ENCODE peak calls at places on chromosome 5, in ten cellular contexts. C, R, N, Z, P, Q, B, M, X and D are unnamed samples.

GRCh38 chr5:178068293-178068692 is 45.0 kb upstream of the N4BP3 start:
- DNase-seq in C (no peak), Q (no peak), P (no peak), Z (peak), R (no peak), M (no peak), X (no peak), B (no peak), N (no peak), D (no peak)

GRCh38 chr5:38645508-38645907 is 89.1 kb upstream of the LIFR start:
- DNase-seq in B (peak), Q (no peak), N (peak), C (peak), X (no peak), Z (no peak), P (no peak), R (no peak), M (no peak), D (no peak)

GRCh38 chr5:137627293-137627692 is 108.6 kb downstream of the KLHL3 start:
- DNase-seq in Q (no peak), C (no peak), P (no peak), Z (peak), B (no peak), N (no peak), M (no peak), X (no peak), R (no peak), D (peak)

GRCh38 chr5:169534311-169534880 is 49.2 kb upstream of the SPDL1 start:
- DNase-seq in Z (no peak), M (no peak), N (no peak), P (no peak), B (no peak), Q (no peak), C (no peak), R (no peak), X (no peak), D (no peak)

GRCh38 chr5:75614165-75614564 is 2.9 kb downstream of the ANKDD1B start:
- DNase-seq in Q (no peak), B (no peak), C (no peak), X (no peak), Z (no peak), P (no peak), R (no peak), N (no peak), M (no peak), D (no peak)

GRCh38 chr5:106843812-106844416 is 826.8 kb downstream of the EFNA5 start:
- DNase-seq in M (no peak), C (no peak), X (no peak), B (no peak), R (no peak), N (no peak), P (no peak), Q (no peak), Z (no peak), D (peak)

GRCh38 chr5:11468334-11469039 is 435.8 kb downstream of the CTNND2 start:
- DNase-seq in P (no peak), M (no peak), R (no peak), B (no peak), X (no peak), C (no peak), Q (peak), N (no peak), Z (no peak), D (peak)

GRCh38 chr5:139565411-139566305 is 4.5 kb downstream of the UBE2D2 start:
- DNase-seq in P (peak), Q (no peak), C (no peak), M (no peak), R (peak), B (no peak), X (no peak), N (no peak), Z (no peak), D (no peak)

GRCh38 chr5:168537176-168537575 is 8.1 kb downstream of the FBLL1 start:
- DNase-seq in Z (no peak), X (no peak), M (no peak), P (no peak), C (no peak), B (no peak), N (no peak), R (no peak), Q (no peak), D (no peak)

GRCh38 chr5:169064093-169064492 is 236.8 kb downstream of the SLIT3 start:
- DNase-seq in Z (no peak), P (no peak), C (no peak), M (no peak), Q (peak), B (no peak), R (no peak), N (no peak), X (no peak), D (peak)

GRCh38 chr5:172370648-172371248 is 83.6 kb downstream of the SH3PXD2B start:
- DNase-seq in R (peak), Q (peak), N (no peak), C (no peak), B (no peak), Z (no peak), X (no peak), P (no peak), M (no peak), D (peak)

GRCh38 chr5:113250341-113250953 is 184.3 kb downstream of the TSSK1B start:
- DNase-seq in M (no peak), Q (no peak), C (peak), N (peak), Z (no peak), R (no peak), P (no peak), B (no peak), X (no peak), D (no peak)

GRCh38 chr5:167764650-167765289 is 526.7 kb upstream of the WWC1 start:
- DNase-seq in N (no peak), P (no peak), Z (no peak), X (no peak), R (no peak), Q (peak), C (no peak), M (no peak), B (no peak), D (no peak)

GRCh38 chr5:72138943-72139467 is 31.7 kb downstream of the MAP1B start:
- DNase-seq in Z (no peak), P (no peak), B (no peak), Q (peak), N (no peak), C (no peak), X (no peak), R (peak), M (no peak), D (peak)

GRCh38 chr5:56011835-56012234 is 17.1 kb upstream of the IL6ST start:
- DNase-seq in X (no peak), N (no peak), Q (peak), R (peak), M (no peak), P (no peak), B (no peak), Z (no peak), C (no peak), D (peak)

GRCh38 chr5:126449751-126450271 is 26.6 kb downstream of the GRAMD2B start:
- DNase-seq in P (no peak), C (no peak), M (no peak), N (no peak), Z (no peak), B (no peak), R (peak), X (no peak), Q (peak), D (peak)

GRCh38 chr5:82332064-82332855 is 54.1 kb upstream of the RPS23 start:
- DNase-seq in Q (no peak), C (no peak), R (no peak), P (no peak), B (no peak), Z (no peak), M (no peak), X (no peak), N (no peak), D (no peak)

GRCh38 chr5:67620386-67621039 is 423.9 kb upstream of the CD180 start:
- DNase-seq in N (no peak), R (no peak), C (no peak), B (no peak), M (no peak), Q (no peak), Z (no peak), X (no peak), P (no peak), D (no peak)

GRCh38 chr5:157020508-157021213 is 38.3 kb downstream of the HAVCR1 start:
- DNase-seq in R (no peak), N (no peak), C (peak), B (no peak), X (no peak), M (no peak), Q (no peak), P (no peak), Z (no peak), D (no peak)

GRCh38 chr5:178143901-178144300 is 9.8 kb downstream of the NHP2 start:
- DNase-seq in C (peak), N (peak), X (no peak), Z (no peak), R (no peak), Q (no peak), M (no peak), P (no peak), B (no peak), D (no peak)

GRCh38 chr5:160250826-160251225 is 21.5 kb downstream of the FABP6 start:
- DNase-seq in P (no peak), N (no peak), Z (no peak), X (no peak), C (no peak), M (no peak), Q (no peak), B (no peak), R (no peak), D (no peak)

GRCh38 chr5:72415926-72416325 is 91.3 kb downstream of the ZNF366 start:
- DNase-seq in X (no peak), C (no peak), R (no peak), Q (no peak), M (no peak), B (no peak), N (no peak), P (no peak), Z (no peak), D (no peak)

GRCh38 chr5:138660051-138660572 is 84.9 kb upstream of the HSPA9 start:
- DNase-seq in R (no peak), N (no peak), B (no peak), X (no peak), Z (no peak), P (no peak), M (no peak), Q (no peak), C (no peak), D (no peak)

GRCh38 chr5:169139381-169140125 is 161.4 kb downstream of the SLIT3 start:
- DNase-seq in Q (peak), N (no peak), R (no peak), Z (no peak), X (peak), B (no peak), P (peak), M (no peak), C (peak), D (peak)